ENCODE peak calls at places on chromosomes 1 and 21, in nine cellular contexts. R, Y, V, G, Z, K, H, J and X are unnamed samples.

GRCh38 chr1:116020668-116021272 is 44.5 kb downstream of the SLC22A15 start:
- DNase-seq in G (peak), V (peak), J (peak), Y (peak), K (peak), H (peak), Z (peak), R (peak), X (peak)

GRCh38 chr1:168918860-168919741 is 187.4 kb upstream of the ATP1B1 start:
- DNase-seq in H (no peak), K (peak), R (no peak), J (peak), Y (no peak), G (no peak), Z (peak), V (no peak), X (peak)

GRCh38 chr1:29581256-29581655 is 344.9 kb downstream of the PTPRU start:
- DNase-seq in H (no peak), V (no peak), K (peak), J (no peak), Z (no peak), Y (no peak), R (no peak), G (peak), X (no peak)

GRCh38 chr21:45293726-45294401 is 6.2 kb upstream of the POFUT2 start:
- DNase-seq in H (peak), G (peak), J (no peak), K (no peak), Y (no peak), V (no peak), R (no peak), Z (no peak), X (no peak)

GRCh38 chr1:232549998-232550397 is 79.9 kb downstream of the SIPA1L2 start:
- DNase-seq in R (no peak), H (no peak), Z (no peak), K (no peak), G (no peak), J (no peak), V (no peak), Y (no peak), X (no peak)

GRCh38 chr1:8217011-8217711 is 100.8 kb upstream of the SLC45A1 start:
- DNase-seq in K (no peak), R (peak), Y (no peak), H (no peak), G (peak), J (peak), V (no peak), Z (no peak), X (no peak)

GRCh38 chr21:14210738-14211137 is at the start of gene LIPI:
- DNase-seq in V (no peak), Y (no peak), J (no peak), K (no peak), Z (no peak), G (no peak), H (no peak), R (no peak), X (no peak)

GRCh38 chr1:27658951-27659496 is 13.0 kb downstream of the IFI6 start:
- DNase-seq in K (peak), G (peak), H (no peak), J (peak), Y (no peak), V (no peak), R (peak), Z (peak), X (peak)

GRCh38 chr1:223401873-223402789 is 8.9 kb downstream of the CCDC185 start:
- DNase-seq in Y (peak), Z (peak), K (peak), H (no peak), G (no peak), V (peak), J (peak), R (no peak), X (peak)

GRCh38 chr1:1748686-1749321 is 24.6 kb upstream of the CDK11A start:
- DNase-seq in R (no peak), V (peak), K (no peak), Z (no peak), Y (no peak), J (peak), H (peak), G (peak), X (no peak)

DNA sequence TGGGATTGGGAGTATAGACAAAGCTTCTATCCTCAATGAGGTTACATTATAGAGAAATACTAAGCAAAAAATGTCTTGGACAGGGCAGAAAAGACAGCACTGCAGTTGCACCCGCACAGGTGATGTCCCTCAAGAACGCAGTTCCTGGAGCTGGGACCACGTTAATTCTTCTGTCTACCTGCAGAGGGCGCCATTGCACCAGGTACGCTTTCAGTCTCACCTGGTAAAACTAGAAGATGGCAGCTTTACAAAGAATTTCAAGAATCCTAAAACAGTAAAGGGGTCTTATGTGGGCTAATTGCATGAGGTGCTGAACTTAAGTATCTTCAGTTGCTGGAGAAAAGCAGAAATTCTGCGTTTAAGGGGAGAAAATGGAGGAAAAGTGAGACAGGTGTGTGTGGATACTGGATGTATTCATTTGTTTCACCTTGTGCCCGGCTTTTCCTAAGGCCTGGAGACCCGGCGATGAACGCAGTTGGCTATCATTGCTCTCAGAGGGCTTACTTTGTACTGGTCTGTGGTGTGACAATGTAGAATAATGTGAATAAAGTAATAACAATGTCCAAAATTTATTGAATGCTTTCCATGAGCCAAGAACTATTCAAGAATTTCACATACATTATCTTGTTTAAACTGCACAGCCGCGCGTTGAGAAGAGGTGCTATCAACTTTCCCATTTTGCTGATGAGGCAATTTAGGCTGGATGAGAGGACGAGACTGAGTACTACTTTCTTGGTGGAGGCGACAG is 276.3 kb upstream of the GREM2 start:
- DNase-seq in H (no peak), J (peak), V (peak), R (peak), Y (no peak), K (peak), G (peak), Z (peak), X (peak)
- TF ChIP-seq CTCF in H (peak), J (peak), V (peak), R (peak), Y (peak), K (peak), G (peak), Z (peak), X (peak)

GRCh38 chr1:110408488-110408887 is 994 bp upstream of the LAMTOR5 start:
- DNase-seq in J (no peak), V (no peak), R (no peak), K (peak), G (no peak), Z (no peak), H (no peak), Y (no peak), X (no peak)
- H3K4me3 ChIP-seq in J (peak), V (no peak), R (peak), K (peak), G (peak), Z (no peak), H (peak), Y (no peak), X (no peak)

DNA sequence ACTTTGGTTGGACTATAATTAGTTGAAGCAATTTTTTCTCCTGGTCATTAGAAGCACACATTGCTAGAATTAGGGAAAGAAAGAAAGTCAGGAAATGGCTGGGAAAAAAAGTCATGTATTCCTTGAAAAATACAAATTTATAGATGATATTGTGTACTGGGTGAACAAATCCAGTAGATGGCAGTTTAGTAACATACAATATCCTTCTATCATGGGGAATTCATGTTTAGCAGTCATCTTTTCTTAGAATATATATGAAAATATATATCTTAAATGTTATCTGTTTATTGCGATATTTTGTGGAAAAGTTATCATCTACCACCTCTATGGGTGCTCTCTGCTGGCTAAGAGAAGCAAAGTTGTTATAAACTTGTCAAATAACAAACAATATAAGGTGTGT is 13.1 kb upstream of the ZRANB2 start:
- DNase-seq in H (no peak), J (peak), K (peak), G (no peak), R (no peak), Y (no peak), Z (peak), V (peak), X (peak)
- TF ChIP-seq CTCF in H (peak), J (peak), K (peak), G (peak), R (no peak), Y (peak), Z (peak), V (peak), X (peak)

GRCh38 chr1:32650157-32650751 is at the start of gene ZBTB8OS:
- DNase-seq in H (peak), J (peak), G (peak), K (peak), Z (peak), Y (peak), V (peak), R (peak), X (peak)

GRCh38 chr1:32652244-32652962 is 1.4 kb downstream of the RBBP4 start:
- DNase-seq in V (no peak), Z (no peak), R (peak), Y (no peak), J (no peak), H (no peak), G (no peak), K (no peak), X (no peak)

GRCh38 chr1:32647308-32648134 is 2.8 kb downstream of the ZBTB8OS start:
- DNase-seq in Y (no peak), R (peak), K (no peak), Z (no peak), V (no peak), G (no peak), H (no peak), J (no peak), X (no peak)

GRCh38 chr1:32650752-32651460 is at the start of gene RBBP4:
- DNase-seq in J (peak), V (peak), H (peak), K (peak), Y (peak), R (peak), Z (peak), G (peak), X (peak)

DNA sequence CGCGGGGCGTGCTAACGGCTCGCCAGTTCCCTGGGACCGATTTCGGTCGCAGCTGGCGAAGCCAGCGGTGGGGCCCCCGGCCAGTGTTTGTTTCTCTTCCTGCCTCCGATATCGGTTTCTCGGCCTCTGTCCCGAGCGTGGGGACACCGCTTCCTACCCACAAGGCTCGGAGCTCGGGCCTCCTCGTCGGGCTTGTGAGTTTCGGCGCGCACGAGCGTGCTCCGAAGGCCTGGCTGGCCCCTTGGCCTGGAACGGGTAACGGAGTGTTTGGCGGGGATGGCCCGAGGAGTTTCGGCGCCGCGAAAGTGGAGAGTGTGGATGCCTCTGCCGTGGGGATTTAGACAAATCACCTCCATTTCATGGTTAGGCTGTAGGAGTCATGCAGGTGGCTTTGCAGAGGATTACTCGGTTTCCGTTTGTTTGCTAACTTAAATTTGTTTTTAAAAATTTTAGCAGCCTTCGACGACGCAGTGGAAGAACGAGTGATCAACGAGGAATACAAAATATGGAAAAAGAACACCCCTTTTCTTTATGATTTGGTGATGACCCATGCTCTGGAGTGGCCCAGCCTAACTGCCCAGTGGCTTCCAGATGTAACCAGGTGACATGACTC is 559 bp downstream of the RBBP4 start:
- DNase-seq in K (no peak), Z (no peak), Y (no peak), R (no peak), V (no peak), G (no peak), J (no peak), H (no peak), X (no peak)
- H3K4me3 ChIP-seq in K (peak), Z (peak), Y (peak), R (peak), V (peak), G (peak), J (peak), H (peak), X (peak)

DNA sequence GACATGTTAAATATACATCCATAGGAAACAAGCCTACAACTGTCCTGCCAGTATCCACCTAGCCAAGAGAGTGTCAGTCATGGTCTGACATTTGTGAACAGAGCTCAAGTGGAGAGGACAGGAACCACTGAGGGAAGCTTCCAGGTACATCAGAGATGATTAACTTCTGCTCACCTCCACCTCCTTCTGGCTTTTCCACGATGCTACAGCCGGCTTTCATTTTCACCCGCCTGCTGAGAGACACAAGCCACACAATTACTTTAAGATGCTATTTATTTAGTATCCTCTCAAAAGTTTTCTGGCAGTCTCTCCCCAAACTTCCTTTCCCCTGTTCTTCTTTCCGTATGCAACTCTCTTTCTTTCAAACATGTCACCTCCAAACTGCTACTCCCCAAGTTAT is 2.1 kb downstream of the ETV3 start:
- DNase-seq in Z (no peak), H (no peak), V (peak), R (no peak), G (peak), K (peak), Y (no peak), J (no peak), X (no peak)
- TF ChIP-seq CTCF in Z (no peak), H (no peak), V (peak), R (no peak), G (peak), K (peak), Y (no peak), J (peak), X (peak)